ENCODE peak calls at places on chromosome 21, in five cellular contexts. R is heart left ventricle; Q is NCI-H446; C is activated CD4-positive, alpha-beta T cell treated with anti-CD3 and anti-CD28 coated beads, Interleukin-2, amount 50 U/mL, for 1 hour; A is GM19239. N is an unnamed sample.

GRCh38 chr21:45295576-45296365 is 8.1 kb upstream of the POFUT2 start:
- DNase-seq in R (no peak), Q (no peak), C (no peak), A (no peak), N (no peak)

GRCh38 chr21:32484706-32485380 is 72.3 kb downstream of the EVA1C start:
- DNase-seq in R (no peak), Q (no peak), C (no peak), A (no peak), N (no peak)

GRCh38 chr21:15735409-15735808 is 5.6 kb downstream of the USP25 start:
- DNase-seq in R (no peak), Q (no peak), C (no peak), A (no peak), N (no peak)

GRCh38 chr21:16455978-16456377 is 726.2 kb downstream of the USP25 start:
- DNase-seq in R (no peak), Q (peak), C (no peak), A (no peak), N (no peak)

GRCh38 chr21:26652891-26653290 is 79.8 kb upstream of the CYYR1 start:
- DNase-seq in R (no peak), Q (no peak), C (no peak), A (no peak), N (no peak)

GRCh38 chr21:43797415-43797814 is 8.0 kb downstream of the RRP1 start:
- DNase-seq in R (no peak), Q (no peak), C (no peak), A (no peak), N (no peak)

GRCh38 chr21:29196021-29196663 is 65.7 kb downstream of the MAP3K7CL start:
- DNase-seq in R (no peak), Q (no peak), C (peak), A (peak), N (peak)

GRCh38 chr21:31514598-31514997 is 144.9 kb upstream of the SOD1 start:
- DNase-seq in R (no peak), Q (peak), C (no peak), A (no peak), N (no peak)

GRCh38 chr21:15415541-15416261 is 314.1 kb upstream of the USP25 start:
- DNase-seq in R (no peak), Q (no peak), C (no peak), A (no peak), N (peak)

GRCh38 chr21:40512590-40512989 is 334.4 kb downstream of the DSCAM start:
- DNase-seq in R (no peak), Q (no peak), C (no peak), A (no peak), N (peak)

GRCh38 chr21:28516996-28517592 is 475.6 kb downstream of the LTN1 start:
- DNase-seq in R (peak), Q (peak), C (peak), A (peak), N (peak)

GRCh38 chr21:16587141-16587570 is 857.4 kb downstream of the USP25 start:
- DNase-seq in R (peak), Q (peak), C (no peak), A (no peak), N (peak)

GRCh38 chr21:41845310-41846032 is 33.7 kb downstream of the PRDM15 start:
- DNase-seq in R (no peak), Q (no peak), C (no peak), A (no peak), N (no peak)

GRCh38 chr21:34511154-34511553 is 856 bp downstream of the KCNE1 start:
- DNase-seq in R (no peak), Q (no peak), C (no peak), A (no peak), N (peak)

GRCh38 chr21:37891953-37892352 is 24.3 kb downstream of the KCNJ6 start:
- DNase-seq in R (no peak), Q (no peak), C (no peak), A (no peak), N (no peak)

GRCh38 chr21:38333290-38334272 is 76.8 kb downstream of the KCNJ15 start:
- DNase-seq in R (no peak), Q (peak), C (no peak), A (no peak), N (peak)

GRCh38 chr21:37800496-37801061 is 115.7 kb downstream of the KCNJ6 start:
- DNase-seq in R (no peak), Q (peak), C (no peak), A (no peak), N (no peak)

GRCh38 chr21:37593740-37594471 is 227.3 kb downstream of the DYRK1A start:
- DNase-seq in R (no peak), Q (no peak), C (no peak), A (no peak), N (no peak)

GRCh38 chr21:43893536-43894205 is 28.6 kb downstream of the AGPAT3 start:
- DNase-seq in R (peak), Q (no peak), C (no peak), A (no peak), N (no peak)

GRCh38 chr21:33075128-33075527 is 5.2 kb downstream of the OLIG1 start:
- DNase-seq in R (no peak), Q (no peak), C (no peak), A (no peak), N (no peak)

GRCh38 chr21:15355066-15355465 is 290.3 kb upstream of the NRIP1 start:
- DNase-seq in R (no peak), Q (no peak), C (no peak), A (no peak), N (no peak)

GRCh38 chr21:16195476-16195875 is 465.7 kb downstream of the USP25 start:
- DNase-seq in R (no peak), Q (no peak), C (no peak), A (no peak), N (peak)

GRCh38 chr21:31347435-31348032 is 3.5 kb upstream of the TIAM1 start:
- DNase-seq in R (no peak), Q (peak), C (no peak), A (no peak), N (peak)

GRCh38 chr21:17139696-17140095 is 373.1 kb upstream of the CXADR start:
- DNase-seq in R (no peak), Q (no peak), C (no peak), A (no peak), N (peak)

GRCh38 chr21:31251686-31252085 is 92.4 kb downstream of the TIAM1 start:
- DNase-seq in R (no peak), Q (no peak), C (no peak), A (no peak), N (no peak)

GRCh38 chr21:35581640-35582039 is 478.7 kb downstream of the SETD4 start:
- DNase-seq in R (no peak), Q (no peak), C (no peak), A (no peak), N (no peak)

GRCh38 chr21:34967509-34968289 is 81.4 kb downstream of the RUNX1 start:
- DNase-seq in R (no peak), Q (no peak), C (no peak), A (no peak), N (peak)

GRCh38 chr21:46109251-46110221 is 11.6 kb downstream of the COL6A2 start:
- DNase-seq in R (peak), Q (no peak), C (no peak), A (no peak), N (no peak)

GRCh38 chr21:42680429-42680828 is 27.0 kb downstream of the PDE9A start:
- DNase-seq in R (peak), Q (no peak), C (no peak), A (no peak), N (no peak)

GRCh38 chr21:26900980-26901379 is 55.8 kb upstream of the ADAMTS1 start:
- DNase-seq in R (no peak), Q (no peak), C (no peak), A (no peak), N (no peak)

GRCh38 chr21:27734146-27734545 is 767.3 kb upstream of the ADAMTS5 start:
- DNase-seq in R (no peak), Q (no peak), C (no peak), A (no peak), N (no peak)

GRCh38 chr21:21156919-21157318 is 158.7 kb downstream of the NCAM2 start:
- DNase-seq in R (no peak), Q (peak), C (no peak), A (no peak), N (no peak)

GRCh38 chr21:28342229-28342810 is 650.4 kb downstream of the LTN1 start:
- DNase-seq in R (no peak), Q (no peak), C (no peak), A (no peak), N (no peak)

GRCh38 chr21:45084121-45084520 is 9.7 kb downstream of the ADARB1 start:
- DNase-seq in R (no peak), Q (no peak), C (no peak), A (no peak), N (no peak)

GRCh38 chr21:44914176-44914874 is 6.4 kb downstream of the ITGB2 start:
- DNase-seq in R (peak), Q (no peak), C (peak), A (peak), N (no peak)

GRCh38 chr21:44071359-44072104 is 35.7 kb upstream of the PWP2 start:
- DNase-seq in R (no peak), Q (no peak), C (no peak), A (no peak), N (no peak)

GRCh38 chr21:36783612-36784383 is 84.9 kb downstream of the SIM2 start:
- DNase-seq in R (no peak), Q (no peak), C (no peak), A (no peak), N (peak)